ENCODE peak calls at places on chromosomes 13 and 19, in six cellular contexts. J, S, A, W, I and O are unnamed samples.

GRCh38 chr13:57874530-57874929 is 243.0 kb downstream of the PCDH17 start:
- DNase-seq in J (no peak), S (no peak), A (no peak), W (no peak), I (peak; percentile 59), O (no peak)

GRCh38 chr13:37460211-37460610 is 138.4 kb downstream of the POSTN start:
- DNase-seq in J (no peak), S (no peak), A (no peak), W (no peak), I (no peak), O (peak; percentile 42)

GRCh38 chr19:36125557-36125956 is 10.3 kb downstream of the TBCB start:
- DNase-seq in J (no peak), S (no peak), A (no peak), W (no peak), I (no peak), O (no peak)

GRCh38 chr19:9060559-9061340 is 26.1 kb upstream of the OR1M1 start:
- DNase-seq in J (peak; percentile 34), S (no peak), A (no peak), W (no peak), I (no peak), O (no peak)

GRCh38 chr13:84126671-84127171 is 244.4 kb upstream of the SLITRK1 start:
- DNase-seq in J (no peak), S (peak; percentile 4), A (no peak), W (no peak), I (no peak), O (no peak)

GRCh38 chr19:4676955-4677731 is 7.0 kb upstream of the MYDGF start:
- DNase-seq in J (peak; percentile 96), S (peak; percentile 35), A (no peak), W (peak; percentile 50), I (peak; percentile 94), O (peak; percentile 28)

GRCh38 chr13:110559429-110559943 is 2.0 kb downstream of the RAB20 start:
- DNase-seq in J (no peak), S (peak; percentile 48), A (no peak), W (peak; percentile 49), I (no peak), O (peak; percentile 52)

GRCh38 chr13:45439781-45440462 is 21.7 kb upstream of the SLC25A30 start:
- DNase-seq in J (no peak), S (no peak), A (no peak), W (no peak), I (no peak), O (no peak)

DNA sequence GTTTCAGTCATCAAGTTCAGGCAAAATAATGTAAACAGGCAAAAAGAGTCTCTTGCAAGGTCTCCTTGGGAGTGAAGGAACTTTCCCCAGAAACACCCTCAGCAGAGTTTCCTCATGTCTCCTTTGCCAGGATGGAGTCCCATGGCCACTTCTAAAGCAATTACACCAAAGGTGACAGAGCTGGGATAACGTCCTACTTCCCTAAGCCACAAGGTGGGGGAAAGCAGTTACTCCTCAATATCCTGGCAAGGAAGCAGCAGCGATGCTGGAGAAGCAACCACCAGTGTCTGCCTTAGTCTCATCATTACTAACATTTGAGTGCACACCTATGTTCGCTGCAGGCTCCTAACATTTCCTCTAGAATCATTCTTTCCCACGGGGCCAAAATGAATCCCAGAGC is 88.6 kb downstream of the UBL3 start:
- DNase-seq in J (peak; percentile 59), S (no peak), A (no peak), W (no peak), I (peak; percentile 60), O (no peak)
- TF ChIP-seq CTCF in J (peak; percentile 44), S (peak; percentile 11), A (peak; percentile 8), W (no peak), I (peak; percentile 66), O (no peak)

GRCh38 chr19:3336680-3337523 is 29.5 kb upstream of the NFIC start:
- DNase-seq in J (no peak), S (no peak), A (no peak), W (peak; percentile 97), I (no peak), O (peak; percentile 80)
- H3K4me3 ChIP-seq in J (no peak overlapping the region), S (no peak overlapping the region), A (no peak overlapping the region), W (no peak overlapping the region), I (no peak overlapping the region), O (no peak overlapping the region)

DNA sequence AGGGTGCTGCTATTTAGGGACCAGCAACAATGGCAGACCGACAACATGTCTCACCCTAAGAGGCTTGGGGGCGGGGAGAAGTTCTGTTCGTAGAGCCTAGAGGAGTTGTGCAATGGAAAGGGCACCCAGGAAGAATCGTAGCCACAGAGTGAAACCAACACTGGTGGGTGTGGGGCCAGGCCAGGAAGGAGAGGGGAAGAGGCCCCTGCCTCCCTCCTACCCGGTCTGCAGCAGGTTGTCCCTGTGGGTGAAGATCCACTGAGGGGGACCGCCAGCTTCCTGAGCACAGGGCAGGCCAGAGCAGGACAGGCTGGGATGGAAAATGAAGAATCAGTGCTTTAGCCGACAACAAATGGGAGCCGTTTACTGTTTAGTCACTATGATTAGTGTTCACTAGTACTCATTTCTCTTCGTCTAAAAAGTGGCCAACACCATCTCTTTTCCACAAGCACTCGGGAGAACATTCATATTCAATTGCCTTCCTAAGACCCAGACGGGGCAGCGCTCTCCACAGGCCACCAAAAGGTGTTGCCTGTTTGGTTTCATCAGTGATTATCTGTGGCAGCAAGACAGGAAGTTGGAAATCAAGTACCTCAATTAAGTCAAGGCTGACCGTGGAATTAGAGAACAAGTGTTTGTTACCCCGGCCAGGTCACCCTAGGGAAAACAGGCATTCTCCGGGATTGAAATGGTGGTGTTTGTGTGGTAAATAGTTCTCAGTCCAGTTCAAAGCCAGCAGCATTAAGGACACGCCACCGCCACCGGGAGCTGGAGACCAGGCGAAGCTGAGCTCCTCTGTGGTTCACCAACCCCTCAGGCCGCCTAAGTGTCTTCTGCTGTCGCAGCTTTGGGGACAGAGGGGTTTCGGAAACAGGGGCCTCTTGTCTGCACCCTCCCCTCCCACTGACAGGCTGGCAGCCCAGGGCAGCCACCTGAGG is 1.0 kb upstream of the ATP11A start:
- DNase-seq in J (peak; percentile 47), S (no peak), A (no peak), W (no peak), I (peak; percentile 82), O (peak; percentile 16)
- TF ChIP-seq CTCF in J (no peak), S (no peak), A (no peak), W (no peak), I (peak; percentile 15), O (no peak)

GRCh38 chr19:50206191-50206590 is 2.8 kb downstream of the MYH14 start:
- DNase-seq in J (no peak), S (no peak), A (no peak), W (no peak), I (no peak), O (no peak)

GRCh38 chr19:50205681-50206138 is 2.3 kb downstream of the MYH14 start:
- DNase-seq in J (peak; percentile 72), S (no peak), A (no peak), W (no peak), I (peak; percentile 73), O (no peak)

GRCh38 chr19:50204081-50204428 is 633 bp downstream of the MYH14 start:
- DNase-seq in J (no peak), S (no peak), A (no peak), W (no peak), I (no peak), O (no peak)

GRCh38 chr19:50203281-50204080 is at the start of gene MYH14:
- DNase-seq in J (peak; percentile 97), S (peak; percentile 4), A (no peak), W (peak; percentile 30), I (peak; percentile 98), O (no peak)

GRCh38 chr19:50204811-50205675 is 1.6 kb downstream of the MYH14 start:
- DNase-seq in J (peak; percentile 96), S (no peak), A (no peak), W (no peak), I (peak; percentile 97), O (no peak)
- H3K4me3 ChIP-seq in J (peak overlapping the region; percentile 86), S (no peak overlapping the region), A (no peak overlapping the region), W (no peak overlapping the region), I (peak overlapping the region; percentile 49), O (no peak overlapping the region)

GRCh38 chr19:13028027-13028426 is 32.8 kb downstream of the NFIX start:
- DNase-seq in J (no peak), S (no peak), A (no peak), W (no peak), I (no peak), O (no peak)
- TF ChIP-seq CTCF in J (no peak), S (no peak), A (no peak), W (no peak), I (no peak), O (no peak)

GRCh38 chr19:45271709-45272108 is 20.6 kb downstream of the MARK4 start:
- DNase-seq in J (no peak), S (no peak), A (no peak), W (no peak), I (no peak), O (no peak)

GRCh38 chr19:45275370-45275971 is 24.4 kb downstream of the MARK4 start:
- DNase-seq in J (no peak), S (no peak), A (no peak), W (no peak), I (no peak), O (no peak)

GRCh38 chr19:45267296-45267695 is 16.2 kb downstream of the MARK4 start:
- DNase-seq in J (no peak), S (no peak), A (no peak), W (no peak), I (no peak), O (no peak)

GRCh38 chr19:45273532-45273877 is 22.4 kb downstream of the MARK4 start:
- DNase-seq in J (no peak), S (no peak), A (no peak), W (no peak), I (no peak), O (no peak)

DNA sequence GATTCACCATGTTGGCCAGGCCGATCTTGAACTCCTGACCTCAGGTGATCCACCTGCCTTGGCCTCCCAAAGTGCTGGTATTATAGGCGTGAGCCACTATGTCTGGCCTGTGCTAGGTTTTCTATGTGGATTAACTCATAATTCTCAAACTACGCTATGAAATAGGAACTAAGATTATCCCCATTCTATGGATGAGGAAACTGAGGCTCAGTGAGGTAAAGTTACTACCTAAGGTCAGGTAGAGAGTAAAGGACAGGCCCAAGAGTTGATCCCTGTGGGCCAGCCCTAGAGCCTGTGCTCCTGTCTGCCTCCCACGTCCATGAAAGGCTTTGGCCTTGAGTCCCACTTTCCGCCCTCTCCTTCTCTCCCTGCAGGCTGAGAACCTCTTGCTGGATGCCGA is 20.0 kb downstream of the MARK4 start:
- DNase-seq in J (no peak), S (no peak), A (no peak), W (no peak), I (no peak), O (no peak)
- H3K4me3 ChIP-seq in J (no peak overlapping the region), S (no peak overlapping the region), A (no peak overlapping the region), W (no peak overlapping the region), I (no peak overlapping the region), O (no peak overlapping the region)

GRCh38 chr19:54047626-54048025 is 16.1 kb downstream of the VSTM1 start:
- DNase-seq in J (no peak), S (no peak), A (no peak), W (no peak), I (no peak), O (no peak)
- TF ChIP-seq CTCF in J (no peak), S (no peak), A (no peak), W (no peak), I (no peak), O (no peak)